ENCODE peak calls at places on chromosomes 6 and 20, in four cellular contexts. One of them, this sample, is unnamed.

GRCh38 chr20:61925555-61926252 is 140.0 kb downstream of the TAF4 start:
- DNase-seq in aorta: no peak
- DNase-seq in choroid plexus epithelial cell: peak; percentile 89
- DNase-seq in fibroblast of the aortic adventitia: peak; percentile 22
- DNase-seq in this sample: no peak

GRCh38 chr6:157461000-157461915 is 80.3 kb downstream of the ZDHHC14 start:
- DNase-seq in aorta: no peak
- DNase-seq in fibroblast of the aortic adventitia: no peak
- DNase-seq in choroid plexus epithelial cell: peak; percentile 71
- DNase-seq in this sample: no peak

GRCh38 chr20:63416631-63417030 is 55.5 kb upstream of the CHRNA4 start:
- DNase-seq in aorta: no peak
- DNase-seq in choroid plexus epithelial cell: no peak
- DNase-seq in fibroblast of the aortic adventitia: no peak
- DNase-seq in this sample: no peak

GRCh38 chr20:52936368-52936986 is 35.7 kb upstream of the TSHZ2 start:
- DNase-seq in aorta: no peak
- DNase-seq in choroid plexus epithelial cell: no peak
- DNase-seq in fibroblast of the aortic adventitia: no peak
- DNase-seq in this sample: no peak

GRCh38 chr6:166025149-166025898 is 142.3 kb downstream of the TBXT start:
- DNase-seq in fibroblast of the aortic adventitia: peak; percentile 86
- DNase-seq in choroid plexus epithelial cell: peak; percentile 93
- DNase-seq in aorta: no peak
- DNase-seq in this sample: no peak

GRCh38 chr6:487956-488355 is 96.4 kb downstream of the IRF4 start:
- DNase-seq in fibroblast of the aortic adventitia: no peak
- DNase-seq in choroid plexus epithelial cell: no peak
- DNase-seq in aorta: no peak
- DNase-seq in this sample: no peak

GRCh38 chr6:107033136-107033535 is 5.1 kb downstream of the MTRES1 start:
- DNase-seq in fibroblast of the aortic adventitia: no peak
- DNase-seq in aorta: no peak
- DNase-seq in choroid plexus epithelial cell: no peak
- DNase-seq in this sample: no peak

GRCh38 chr6:16596890-16597331 is 164.3 kb downstream of the ATXN1 start:
- DNase-seq in fibroblast of the aortic adventitia: no peak
- DNase-seq in aorta: no peak
- DNase-seq in choroid plexus epithelial cell: no peak
- DNase-seq in this sample: no peak

GRCh38 chr20:47243906-47244305 is 112.6 kb downstream of the ZMYND8 start:
- DNase-seq in fibroblast of the aortic adventitia: no peak
- DNase-seq in choroid plexus epithelial cell: no peak
- DNase-seq in aorta: no peak
- DNase-seq in this sample: no peak

GRCh38 chr6:61606500-61606899 is 679.5 kb downstream of the KHDRBS2 start:
- DNase-seq in fibroblast of the aortic adventitia: no peak
- DNase-seq in aorta: no peak
- DNase-seq in choroid plexus epithelial cell: no peak
- DNase-seq in this sample: no peak

GRCh38 chr20:62688855-62689460 is 19.7 kb upstream of the NTSR1 start:
- DNase-seq in choroid plexus epithelial cell: peak; percentile 39
- DNase-seq in aorta: peak; percentile 43
- DNase-seq in fibroblast of the aortic adventitia: no peak
- DNase-seq in this sample: no peak

GRCh38 chr6:41136911-41137310 is 17.2 kb downstream of the TREML1 start:
- DNase-seq in aorta: no peak
- DNase-seq in fibroblast of the aortic adventitia: no peak
- DNase-seq in choroid plexus epithelial cell: no peak
- DNase-seq in this sample: no peak

GRCh38 chr6:115358616-115359015 is 702.1 kb downstream of the FRK start:
- DNase-seq in choroid plexus epithelial cell: no peak
- DNase-seq in fibroblast of the aortic adventitia: no peak
- DNase-seq in aorta: no peak
- DNase-seq in this sample: no peak

GRCh38 chr6:42963179-42963854 is 2.8 kb downstream of the GNMT start:
- DNase-seq in choroid plexus epithelial cell: no peak
- DNase-seq in fibroblast of the aortic adventitia: no peak
- DNase-seq in aorta: no peak
- DNase-seq in this sample: no peak

GRCh38 chr6:83707829-83708545 is 914 bp downstream of the SNAP91 start:
- DNase-seq in choroid plexus epithelial cell: peak; percentile 6
- DNase-seq in aorta: peak; percentile 40
- DNase-seq in fibroblast of the aortic adventitia: no peak
- DNase-seq in this sample: no peak

GRCh38 chr6:107689881-107690545 is 134.1 kb downstream of the SCML4 start:
- DNase-seq in fibroblast of the aortic adventitia: peak; percentile 73
- DNase-seq in aorta: no peak
- DNase-seq in choroid plexus epithelial cell: no peak
- DNase-seq in this sample: no peak

GRCh38 chr6:160810238-160810637 is 108.2 kb downstream of the PLG start:
- DNase-seq in fibroblast of the aortic adventitia: no peak
- DNase-seq in choroid plexus epithelial cell: no peak
- DNase-seq in aorta: no peak
- DNase-seq in this sample: no peak

GRCh38 chr6:62904687-62905086 is 306.6 kb upstream of the FKBP1C start:
- DNase-seq in fibroblast of the aortic adventitia: no peak
- DNase-seq in aorta: no peak
- DNase-seq in choroid plexus epithelial cell: no peak
- DNase-seq in this sample: no peak

GRCh38 chr20:53946106-53946505 is 124.3 kb downstream of the BCAS1 start:
- DNase-seq in aorta: no peak
- DNase-seq in choroid plexus epithelial cell: no peak
- DNase-seq in fibroblast of the aortic adventitia: no peak
- DNase-seq in this sample: no peak

GRCh38 chr6:134288538-134289203 is 29.2 kb downstream of the SGK1 start:
- DNase-seq in fibroblast of the aortic adventitia: peak; percentile 89
- DNase-seq in choroid plexus epithelial cell: peak; percentile 97
- DNase-seq in aorta: no peak
- DNase-seq in this sample: peak; percentile 68

GRCh38 chr6:158170656-158171081 is 2.5 kb downstream of the GTF2H5 start:
- DNase-seq in aorta: no peak
- DNase-seq in choroid plexus epithelial cell: peak; percentile 91
- DNase-seq in fibroblast of the aortic adventitia: peak; percentile 96
- DNase-seq in this sample: no peak

GRCh38 chr6:54980511-54981275 is 134.1 kb downstream of the FAM83B start:
- DNase-seq in fibroblast of the aortic adventitia: peak; percentile 73
- DNase-seq in aorta: no peak
- DNase-seq in choroid plexus epithelial cell: peak; percentile 47
- DNase-seq in this sample: no peak

GRCh38 chr20:33076662-33077398 is 2.6 kb upstream of the BPIFB4 start:
- DNase-seq in aorta: no peak
- DNase-seq in fibroblast of the aortic adventitia: no peak
- DNase-seq in choroid plexus epithelial cell: peak; percentile 9
- DNase-seq in this sample: peak; percentile 10

GRCh38 chr6:73382462-73383113 is 12.0 kb upstream of the DDX43 start:
- DNase-seq in fibroblast of the aortic adventitia: no peak
- DNase-seq in choroid plexus epithelial cell: peak; percentile 9
- DNase-seq in aorta: no peak
- DNase-seq in this sample: no peak

GRCh38 chr6:25217275-25217674 is 61.9 kb upstream of the CARMIL1 start:
- DNase-seq in choroid plexus epithelial cell: no peak
- DNase-seq in fibroblast of the aortic adventitia: no peak
- DNase-seq in aorta: no peak
- DNase-seq in this sample: no peak

DNA sequence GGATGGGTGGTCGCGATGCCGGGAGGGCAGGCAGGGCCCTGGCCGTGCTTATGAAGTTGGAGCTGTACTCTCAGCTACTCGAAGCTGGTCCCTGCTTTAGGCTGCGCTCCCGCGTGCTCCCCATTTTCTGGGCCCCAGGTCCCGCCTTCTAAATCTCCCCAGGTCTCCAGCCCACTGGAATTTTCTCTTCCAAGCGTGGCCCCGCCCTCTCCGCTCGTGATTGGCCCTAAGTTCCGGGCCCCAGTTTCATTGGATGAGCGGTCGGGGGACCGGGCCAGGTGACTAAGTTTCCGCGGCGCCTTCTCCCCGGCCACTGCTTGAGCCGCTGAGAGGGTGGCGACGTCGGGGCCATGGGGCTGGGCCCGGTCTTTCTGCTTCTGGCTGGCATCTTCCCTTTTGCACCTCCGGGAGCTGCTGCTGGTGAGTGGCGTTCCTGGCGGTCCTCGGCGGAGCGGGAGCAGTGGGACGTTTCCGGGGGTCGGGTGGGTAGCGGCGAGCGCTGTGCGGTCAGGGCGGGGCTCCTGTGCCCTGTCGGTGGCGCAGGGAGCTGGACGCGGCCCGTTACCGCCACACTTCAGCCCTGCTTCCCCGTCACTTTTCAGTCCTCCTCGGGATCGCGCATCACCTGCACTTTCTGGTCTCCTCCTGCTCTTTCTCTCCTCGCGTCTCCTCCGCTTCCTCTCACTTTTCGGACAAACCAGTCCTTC is at the start of gene MICA:
- DNase-seq in fibroblast of the aortic adventitia: peak; percentile 79
- DNase-seq in aorta: peak; percentile 94
- DNase-seq in choroid plexus epithelial cell: peak; percentile 85
- DNase-seq in this sample: peak; percentile 50
- H3K4me3 ChIP-seq in fibroblast of the aortic adventitia: peak within 1 kb of the TSS; percentile 90
- H3K4me3 ChIP-seq in aorta: peak within 1 kb of the TSS; percentile 18
- H3K4me3 ChIP-seq in choroid plexus epithelial cell: peak within 1 kb of the TSS; percentile 89
- H3K4me3 ChIP-seq in this sample: peak within 1 kb of the TSS; percentile 65

GRCh38 chr20:50449789-50450492 is 60.2 kb upstream of the PTPN1 start:
- DNase-seq in aorta: peak; percentile 39
- DNase-seq in choroid plexus epithelial cell: no peak
- DNase-seq in fibroblast of the aortic adventitia: no peak
- DNase-seq in this sample: no peak
- H3K4me3 ChIP-seq in aorta: no peak overlapping the region
- H3K4me3 ChIP-seq in choroid plexus epithelial cell: no peak overlapping the region
- H3K4me3 ChIP-seq in fibroblast of the aortic adventitia: no peak overlapping the region
- H3K4me3 ChIP-seq in this sample: no peak overlapping the region

GRCh38 chr6:34143196-34143883 is 2.5 kb downstream of the GRM4 start:
- DNase-seq in aorta: no peak
- DNase-seq in fibroblast of the aortic adventitia: no peak
- DNase-seq in choroid plexus epithelial cell: no peak
- DNase-seq in this sample: no peak
- H3K4me3 ChIP-seq in aorta: no peak overlapping the region
- H3K4me3 ChIP-seq in fibroblast of the aortic adventitia: no peak overlapping the region
- H3K4me3 ChIP-seq in choroid plexus epithelial cell: no peak overlapping the region
- H3K4me3 ChIP-seq in this sample: no peak overlapping the region

GRCh38 chr6:44416103-44416502 is 28.6 kb downstream of the CDC5L start:
- DNase-seq in fibroblast of the aortic adventitia: peak; percentile 41
- DNase-seq in choroid plexus epithelial cell: peak; percentile 31
- DNase-seq in aorta: no peak
- DNase-seq in this sample: no peak

GRCh38 chr6:44411141-44411540 is 23.6 kb downstream of the CDC5L start:
- DNase-seq in fibroblast of the aortic adventitia: peak; percentile 34
- DNase-seq in choroid plexus epithelial cell: peak; percentile 29
- DNase-seq in aorta: no peak
- DNase-seq in this sample: no peak

GRCh38 chr6:44410363-44410762 is 22.9 kb downstream of the CDC5L start:
- DNase-seq in aorta: no peak
- DNase-seq in fibroblast of the aortic adventitia: no peak
- DNase-seq in choroid plexus epithelial cell: no peak
- DNase-seq in this sample: no peak

DNA sequence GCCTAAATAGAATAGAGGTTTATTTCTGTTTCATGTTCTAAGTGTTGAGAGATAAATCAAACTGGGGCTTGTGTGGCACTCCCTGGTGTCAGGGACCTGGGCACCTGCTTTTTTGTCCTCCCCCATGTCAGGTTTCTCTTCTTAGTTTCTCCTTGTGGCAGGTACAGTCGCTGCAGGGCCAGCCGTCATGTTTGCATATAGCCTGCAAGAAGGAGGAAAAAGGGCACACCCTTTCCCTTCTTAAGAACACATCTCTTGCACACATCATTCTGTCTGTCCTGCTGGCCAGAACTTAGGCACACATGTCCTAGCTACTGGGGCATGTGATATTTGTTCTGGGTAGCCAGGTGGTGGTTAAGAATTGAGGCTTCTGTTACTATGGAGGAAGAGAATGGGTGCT is 27.9 kb downstream of the CDC5L start:
- DNase-seq in choroid plexus epithelial cell: no peak
- DNase-seq in aorta: no peak
- DNase-seq in fibroblast of the aortic adventitia: no peak
- DNase-seq in this sample: no peak
- H3K4me3 ChIP-seq in choroid plexus epithelial cell: no peak overlapping the region
- H3K4me3 ChIP-seq in aorta: no peak overlapping the region
- H3K4me3 ChIP-seq in fibroblast of the aortic adventitia: no peak overlapping the region
- H3K4me3 ChIP-seq in this sample: no peak overlapping the region